ENCODE peak calls at places on chromosomes 2 and 18, in nine cellular contexts. N, R, K, Z, B, H, V, A and X are unnamed samples.

GRCh38 chr2:207779523-207779922 is 9.8 kb upstream of the FZD5 start:
- DNase-seq in H (no peak), N (no peak), A (no peak), R (no peak), Z (no peak), K (no peak), V (no peak), B (no peak), X (no peak)

GRCh38 chr18:31684279-31685096 is at the start of gene B4GALT6:
- DNase-seq in H (no peak), B (peak), K (peak), Z (peak), A (peak), N (peak), R (peak), V (no peak), X (peak)

GRCh38 chr2:208620487-208620978 is 213.9 kb downstream of the PTH2R start:
- DNase-seq in Z (no peak), K (no peak), B (no peak), V (no peak), A (no peak), N (no peak), H (no peak), R (no peak), X (no peak)

GRCh38 chr18:77114564-77115391 is 17.8 kb downstream of the MBP start:
- DNase-seq in B (peak), N (no peak), A (peak), V (no peak), K (peak), Z (peak), R (peak), H (no peak), X (peak)

GRCh38 chr2:166393008-166393407 is 17.3 kb upstream of the SCN9A start:
- DNase-seq in B (no peak), H (no peak), N (no peak), R (no peak), K (no peak), Z (no peak), A (no peak), V (no peak), X (no peak)

GRCh38 chr2:42842418-42842817 is 50.0 kb upstream of the HAAO start:
- DNase-seq in Z (peak), R (no peak), H (no peak), B (no peak), K (no peak), N (no peak), A (no peak), V (no peak), X (no peak)

GRCh38 chr2:36650031-36650430 is 46.5 kb upstream of the VIT start:
- DNase-seq in R (peak), Z (peak), V (no peak), H (no peak), B (no peak), K (peak), N (peak), A (peak), X (peak)

GRCh38 chr2:20012282-20013060 is at the start of gene MATN3:
- DNase-seq in Z (peak), H (no peak), K (peak), A (peak), R (no peak), V (no peak), B (peak), N (peak), X (peak)

GRCh38 chr2:235803028-235803427 is 309.2 kb downstream of the AGAP1 start:
- DNase-seq in A (no peak), R (peak), V (no peak), Z (no peak), B (no peak), K (no peak), H (no peak), N (no peak), X (no peak)

GRCh38 chr2:145760781-145761649 is 1241.1 kb upstream of the ZEB2 start:
- DNase-seq in K (no peak), Z (peak), H (no peak), N (no peak), A (no peak), R (peak), V (no peak), B (no peak), X (no peak)

GRCh38 chr2:46976556-46976955 is 61.0 kb upstream of the MCFD2 start:
- DNase-seq in A (no peak), B (no peak), V (no peak), H (no peak), N (no peak), Z (no peak), K (no peak), R (no peak), X (no peak)

GRCh38 chr2:40041983-40042382 is 262.9 kb upstream of the THUMPD2 start:
- DNase-seq in Z (no peak), A (no peak), H (no peak), N (no peak), B (no peak), V (no peak), R (peak), K (peak), X (no peak)

GRCh38 chr2:45889620-45890019 is 238.1 kb downstream of the PRKCE start:
- DNase-seq in N (no peak), B (no peak), V (no peak), K (no peak), Z (no peak), H (no peak), A (no peak), R (no peak), X (no peak)

GRCh38 chr18:22101731-22102130 is 67.7 kb upstream of the GATA6 start:
- DNase-seq in V (no peak), R (no peak), H (no peak), A (no peak), Z (no peak), K (no peak), N (no peak), B (no peak), X (no peak)

GRCh38 chr18:11052800-11053199 is 96.6 kb downstream of the PIEZO2 start:
- DNase-seq in B (no peak), Z (peak), K (no peak), R (peak), H (no peak), V (no peak), A (no peak), N (no peak), X (no peak)

GRCh38 chr2:229445501-229446294 is 174.6 kb upstream of the PID1 start:
- DNase-seq in A (no peak), H (no peak), N (no peak), V (no peak), R (peak), K (no peak), Z (no peak), B (peak), X (no peak)

GRCh38 chr2:230643576-230644291 is 68.9 kb upstream of the CAB39 start:
- DNase-seq in V (peak), Z (no peak), N (no peak), R (no peak), A (no peak), K (no peak), H (peak), B (peak), X (no peak)

GRCh38 chr2:44578401-44579135 is 216.8 kb downstream of the CAMKMT start:
- DNase-seq in B (no peak), H (no peak), Z (no peak), A (no peak), V (no peak), R (peak), N (no peak), K (no peak), X (no peak)

GRCh38 chr2:51120754-51121280 is 88.9 kb upstream of the NRXN1 start:
- DNase-seq in B (no peak), R (peak), H (no peak), Z (no peak), A (no peak), N (no peak), V (no peak), K (no peak), X (no peak)

GRCh38 chr18:36086186-36086585 is 18.8 kb upstream of the RPRD1A start:
- DNase-seq in K (no peak), Z (no peak), H (no peak), R (no peak), N (no peak), V (no peak), B (no peak), A (no peak), X (no peak)